ENCODE peak calls at places on chromosome 15, in four cellular contexts. One of them, this sample, is unnamed.

GRCh38 chr15:83046558-83047127 is 20.4 kb downstream of the BTBD1 start:
- DNase-seq in left lung: no peak
- DNase-seq in epithelial cell of proximal tubule: no peak
- DNase-seq in testis: no peak
- DNase-seq in this sample: no peak

GRCh38 chr15:56052389-56053045 is 59.1 kb upstream of the NEDD4 start:
- DNase-seq in testis: no peak
- DNase-seq in epithelial cell of proximal tubule: peak; percentile 26
- DNase-seq in left lung: no peak
- DNase-seq in this sample: no peak

GRCh38 chr15:100661161-100661560 is 58.8 kb downstream of the ASB7 start:
- DNase-seq in testis: no peak
- DNase-seq in left lung: no peak
- DNase-seq in epithelial cell of proximal tubule: no peak
- DNase-seq in this sample: no peak

GRCh38 chr15:93152264-93152884 is 63.4 kb upstream of the RGMA start:
- DNase-seq in testis: no peak
- DNase-seq in left lung: no peak
- DNase-seq in epithelial cell of proximal tubule: no peak
- DNase-seq in this sample: no peak

GRCh38 chr15:48652510-48653076 is 7.1 kb upstream of the FBN1 start:
- DNase-seq in left lung: no peak
- DNase-seq in testis: no peak
- DNase-seq in epithelial cell of proximal tubule: no peak
- DNase-seq in this sample: no peak

GRCh38 chr15:89874926-89875564 is 18.7 kb downstream of the AP3S2 start:
- DNase-seq in testis: peak; percentile 86
- DNase-seq in left lung: peak; percentile 96
- DNase-seq in epithelial cell of proximal tubule: no peak
- DNase-seq in this sample: peak; percentile 79

GRCh38 chr15:22237891-22238275 is 157.6 kb downstream of the OR4M2 start:
- DNase-seq in testis: no peak
- DNase-seq in left lung: no peak
- DNase-seq in epithelial cell of proximal tubule: no peak
- DNase-seq in this sample: no peak

GRCh38 chr15:100346866-100347512 is 5.2 kb upstream of the ADAMTS17 start:
- DNase-seq in testis: peak; percentile 38
- DNase-seq in epithelial cell of proximal tubule: no peak
- DNase-seq in left lung: no peak
- DNase-seq in this sample: no peak

GRCh38 chr15:78450285-78450858 is 12.4 kb downstream of the IREB2 start:
- DNase-seq in left lung: no peak
- DNase-seq in testis: no peak
- DNase-seq in epithelial cell of proximal tubule: no peak
- DNase-seq in this sample: no peak

GRCh38 chr15:69490356-69491050 is 37.9 kb downstream of the RPLP1 start:
- DNase-seq in left lung: no peak
- DNase-seq in testis: no peak
- DNase-seq in epithelial cell of proximal tubule: no peak
- DNase-seq in this sample: peak; percentile 26

GRCh38 chr15:69493406-69493805 is 40.8 kb downstream of the RPLP1 start:
- DNase-seq in epithelial cell of proximal tubule: no peak
- DNase-seq in testis: no peak
- DNase-seq in left lung: no peak
- DNase-seq in this sample: no peak

GRCh38 chr15:69491051-69491505 is 38.5 kb downstream of the RPLP1 start:
- DNase-seq in epithelial cell of proximal tubule: no peak
- DNase-seq in left lung: no peak
- DNase-seq in testis: peak; percentile 43
- DNase-seq in this sample: no peak

GRCh38 chr15:69484837-69485236 is 32.2 kb downstream of the RPLP1 start:
- DNase-seq in left lung: no peak
- DNase-seq in epithelial cell of proximal tubule: no peak
- DNase-seq in testis: no peak
- DNase-seq in this sample: peak; percentile 3

DNA sequence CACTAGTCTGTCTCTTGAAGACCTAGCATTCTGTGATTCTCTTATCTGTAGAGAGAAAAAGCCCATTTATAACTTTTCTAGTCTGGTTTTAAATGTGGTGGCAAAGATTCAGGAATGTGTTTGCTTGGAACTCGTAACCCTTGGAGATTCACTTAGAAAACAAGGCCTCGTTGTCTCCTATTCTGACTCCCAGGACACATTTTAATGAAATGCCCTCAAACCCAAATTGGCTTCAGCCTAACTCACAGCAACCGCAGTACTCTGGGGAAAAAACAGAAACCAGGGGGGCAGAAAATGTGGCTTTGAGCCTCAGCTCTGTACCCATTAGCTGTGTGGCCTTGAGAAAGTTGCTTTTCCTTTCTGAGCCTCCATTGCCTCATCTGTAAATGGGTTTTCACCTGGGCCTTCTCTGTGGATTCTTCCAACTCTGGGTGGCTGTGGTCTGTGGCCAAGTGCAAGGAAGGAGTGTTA is 36.5 kb downstream of the RPLP1 start:
- DNase-seq in epithelial cell of proximal tubule: no peak
- DNase-seq in testis: peak; percentile 43
- DNase-seq in left lung: no peak
- DNase-seq in this sample: peak; percentile 7
- TF ChIP-seq CTCF in epithelial cell of proximal tubule: no peak
- TF ChIP-seq CTCF in testis: no peak
- TF ChIP-seq CTCF in left lung: no peak
- TF ChIP-seq CTCF in this sample: no peak

GRCh38 chr15:43492673-43493601 is at the start of gene TP53BP1:
- DNase-seq in epithelial cell of proximal tubule: peak; percentile 59
- DNase-seq in testis: peak; percentile 100
- DNase-seq in left lung: peak; percentile 97
- DNase-seq in this sample: peak; percentile 98
- TF ChIP-seq CTCF in epithelial cell of proximal tubule: no peak
- TF ChIP-seq CTCF in testis: no peak
- TF ChIP-seq CTCF in left lung: no peak
- TF ChIP-seq CTCF in this sample: no peak

GRCh38 chr15:88141490-88141889 is 115.0 kb downstream of the NTRK3 start:
- DNase-seq in testis: no peak
- DNase-seq in epithelial cell of proximal tubule: no peak
- DNase-seq in left lung: no peak
- DNase-seq in this sample: no peak
- TF ChIP-seq CTCF in testis: no peak
- TF ChIP-seq CTCF in epithelial cell of proximal tubule: no peak
- TF ChIP-seq CTCF in left lung: no peak
- TF ChIP-seq CTCF in this sample: no peak

GRCh38 chr15:73941044-73941443 is 14.8 kb downstream of the LOXL1 start:
- DNase-seq in epithelial cell of proximal tubule: no peak
- DNase-seq in left lung: no peak
- DNase-seq in testis: no peak
- DNase-seq in this sample: no peak

GRCh38 chr15:73941871-73942635 is 15.8 kb downstream of the LOXL1 start:
- DNase-seq in testis: no peak
- DNase-seq in left lung: no peak
- DNase-seq in epithelial cell of proximal tubule: no peak
- DNase-seq in this sample: no peak

GRCh38 chr15:73939138-73939537 is 12.9 kb downstream of the LOXL1 start:
- DNase-seq in epithelial cell of proximal tubule: no peak
- DNase-seq in left lung: no peak
- DNase-seq in testis: no peak
- DNase-seq in this sample: no peak

GRCh38 chr15:73941449-73941848 is 15.2 kb downstream of the LOXL1 start:
- DNase-seq in testis: no peak
- DNase-seq in epithelial cell of proximal tubule: no peak
- DNase-seq in left lung: no peak
- DNase-seq in this sample: no peak

GRCh38 chr15:73940061-73940981 is 14.1 kb downstream of the LOXL1 start:
- DNase-seq in epithelial cell of proximal tubule: no peak
- DNase-seq in left lung: no peak
- DNase-seq in testis: no peak
- DNase-seq in this sample: no peak
- TF ChIP-seq CTCF in epithelial cell of proximal tubule: no peak
- TF ChIP-seq CTCF in left lung: no peak
- TF ChIP-seq CTCF in testis: no peak
- TF ChIP-seq CTCF in this sample: no peak